ENCODE peak calls at places on chromosomes 7 and 10, in four cellular contexts. One of them, this sample, is unnamed.
A peak's percentile ranks its signal among the peaks of the same experiment; 100 is the strongest.

GRCh38 chr10:124419635-124420034 is 912 bp upstream of the OAT start:
- DNase-seq in K562: no peak
- DNase-seq in WTC11: no peak
- DNase-seq in GM12878: no peak
- DNase-seq in this sample: no peak

GRCh38 chr10:36425140-36425797 is 700.1 kb upstream of the ANKRD30A start:
- DNase-seq in WTC11: no peak
- DNase-seq in GM12878: no peak
- DNase-seq in K562: no peak
- DNase-seq in this sample: no peak

GRCh38 chr10:126216221-126216701 is 172.0 kb downstream of the ADAM12 start:
- DNase-seq in K562: no peak
- DNase-seq in GM12878: no peak
- DNase-seq in WTC11: no peak
- DNase-seq in this sample: no peak

GRCh38 chr7:144164784-144165183 is 18.5 kb upstream of the CTAGE4 start:
- DNase-seq in GM12878: no peak
- DNase-seq in K562: no peak
- DNase-seq in WTC11: no peak
- DNase-seq in this sample: no peak

GRCh38 chr10:70155255-70155838 is 8.8 kb upstream of the TYSND1 start:
- DNase-seq in GM12878: no peak
- DNase-seq in K562: no peak
- DNase-seq in WTC11: no peak
- DNase-seq in this sample: peak; percentile 45

GRCh38 chr10:73910401-73910763 is 550 bp upstream of the PLAU start:
- DNase-seq in GM12878: no peak
- DNase-seq in K562: peak; percentile 41
- DNase-seq in WTC11: no peak
- DNase-seq in this sample: peak; percentile 65

GRCh38 chr10:129394739-129395298 is 72.2 kb upstream of the MGMT start:
- DNase-seq in K562: no peak
- DNase-seq in WTC11: no peak
- DNase-seq in GM12878: no peak
- DNase-seq in this sample: no peak

GRCh38 chr10:109593686-109594085 is 329.6 kb downstream of the XPNPEP1 start:
- DNase-seq in GM12878: no peak
- DNase-seq in WTC11: no peak
- DNase-seq in K562: no peak
- DNase-seq in this sample: no peak

GRCh38 chr10:80259405-80259871 is 30.0 kb downstream of the MAT1A start:
- DNase-seq in WTC11: no peak
- DNase-seq in K562: no peak
- DNase-seq in GM12878: no peak
- DNase-seq in this sample: peak; percentile 61

GRCh38 chr7:140517546-140518369 is 38.5 kb upstream of the MKRN1 start:
- DNase-seq in WTC11: peak; percentile 95
- DNase-seq in GM12878: peak; percentile 23
- DNase-seq in K562: peak; percentile 94
- DNase-seq in this sample: peak; percentile 73

GRCh38 chr10:119597405-119598186 is 832 bp upstream of the TIAL1 start:
- DNase-seq in K562: no peak
- DNase-seq in GM12878: peak; percentile 52
- DNase-seq in WTC11: no peak
- DNase-seq in this sample: no peak

GRCh38 chr10:63718006-63718405 is 196.8 kb downstream of the REEP3 start:
- DNase-seq in WTC11: no peak
- DNase-seq in K562: no peak
- DNase-seq in GM12878: no peak
- DNase-seq in this sample: no peak

GRCh38 chr10:66564341-66564740 is 361.5 kb upstream of the LRRTM3 start:
- DNase-seq in GM12878: no peak
- DNase-seq in WTC11: no peak
- DNase-seq in K562: no peak
- DNase-seq in this sample: no peak

GRCh38 chr10:66565999-66566398 is 359.8 kb upstream of the LRRTM3 start:
- DNase-seq in GM12878: no peak
- DNase-seq in K562: no peak
- DNase-seq in WTC11: no peak
- DNase-seq in this sample: no peak
- TF ChIP-seq CBFB in GM12878: no peak
- TF ChIP-seq CBFB in K562: no peak
- TF ChIP-seq CBFB in WTC11: no peak
- TF ChIP-seq CBFB in this sample: no peak

DNA sequence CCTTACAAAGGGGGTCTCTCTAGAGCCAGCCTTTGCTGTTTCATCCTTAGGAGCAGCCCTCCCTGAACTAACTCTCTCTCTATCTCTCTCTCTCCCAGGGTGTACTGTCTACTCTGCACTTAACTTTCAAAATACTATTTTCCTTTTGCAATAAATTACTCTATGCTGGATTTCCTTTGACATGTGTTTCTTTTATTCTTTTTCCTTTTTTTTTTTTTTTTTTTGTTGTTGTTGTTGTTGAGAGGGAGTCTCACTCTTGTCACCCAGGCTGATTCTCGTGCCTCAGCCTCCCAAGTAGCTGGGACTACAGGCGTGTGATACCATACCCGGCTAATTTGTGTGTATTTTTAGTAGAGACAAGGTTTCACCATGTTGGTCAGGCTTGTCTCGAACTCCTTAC is 1.5 kb upstream of the ZNF3 start:
- DNase-seq in K562: no peak
- DNase-seq in WTC11: no peak
- DNase-seq in GM12878: no peak
- DNase-seq in this sample: no peak
- TF ChIP-seq CBFB in K562: no peak
- TF ChIP-seq CBFB in WTC11: no peak
- TF ChIP-seq CBFB in GM12878: no peak
- TF ChIP-seq CBFB in this sample: no peak

GRCh38 chr7:6520163-6520981 is 30.9 kb downstream of the GRID2IP start:
- DNase-seq in K562: no peak
- DNase-seq in WTC11: no peak
- DNase-seq in GM12878: no peak
- DNase-seq in this sample: no peak
- TF ChIP-seq CBFB in K562: no peak
- TF ChIP-seq CBFB in WTC11: no peak
- TF ChIP-seq CBFB in GM12878: no peak
- TF ChIP-seq CBFB in this sample: no peak

DNA sequence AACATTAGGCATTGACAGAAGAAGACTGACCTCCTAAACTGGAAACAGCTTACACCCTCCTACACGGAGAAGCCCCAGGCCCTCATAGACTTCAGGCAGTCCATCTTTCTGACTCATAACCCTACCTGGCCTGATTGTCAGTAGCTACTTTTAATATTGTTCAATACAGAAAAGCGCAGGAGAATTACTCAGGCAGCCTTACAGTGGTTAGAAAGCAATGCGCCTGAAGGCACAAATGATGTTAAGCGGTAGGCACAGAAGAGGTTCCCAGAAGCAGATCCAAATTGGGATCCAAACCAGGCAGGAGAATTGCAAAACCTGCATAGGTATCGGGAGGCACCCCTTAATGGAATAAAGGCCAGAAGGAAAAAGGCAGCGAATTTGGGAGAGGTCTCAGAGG is 5.4 kb upstream of the CYREN start:
- DNase-seq in K562: no peak
- DNase-seq in WTC11: no peak
- DNase-seq in GM12878: no peak
- DNase-seq in this sample: no peak
- TF ChIP-seq CBFB in K562: no peak
- TF ChIP-seq CBFB in WTC11: no peak
- TF ChIP-seq CBFB in GM12878: no peak
- TF ChIP-seq CBFB in this sample: no peak

DNA sequence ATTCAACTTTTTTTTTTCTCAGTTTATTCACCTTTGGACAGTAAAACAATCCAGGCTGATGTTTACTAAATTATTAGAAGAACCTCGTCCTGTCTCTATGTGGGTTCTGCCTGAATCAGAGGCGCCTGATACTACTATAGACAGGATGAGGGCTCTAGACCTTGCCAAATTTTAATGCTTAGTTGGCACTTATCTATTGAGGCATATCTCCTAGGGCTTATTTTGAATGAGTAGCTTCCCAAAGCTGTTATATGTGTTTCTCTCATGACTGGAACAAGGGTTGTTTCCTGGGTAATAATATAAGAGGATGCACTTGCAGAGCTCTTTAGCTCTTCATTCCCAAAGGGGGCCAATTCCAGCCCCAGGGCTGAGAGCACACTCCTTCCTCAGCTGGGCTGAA is 23.6 kb downstream of the HECW1 start:
- DNase-seq in WTC11: no peak
- DNase-seq in K562: no peak
- DNase-seq in GM12878: no peak
- DNase-seq in this sample: no peak
- TF ChIP-seq CBFB in WTC11: no peak
- TF ChIP-seq CBFB in K562: no peak
- TF ChIP-seq CBFB in GM12878: no peak
- TF ChIP-seq CBFB in this sample: no peak